ENCODE peak calls at places on chromosomes 13 and 19, in eight cellular contexts. One of them, this sample, is unnamed.

GRCh38 chr13:30982506-30982905 is 50.0 kb downstream of the TEX26 start:
- DNase-seq in HT-29: no peak
- DNase-seq in body of pancreas: no peak
- DNase-seq in activated T-cell treated with anti-CD3 and anti-CD28 coated beads for 1 hour: no peak
- DNase-seq in NCI-H1105 treated with DMSO at 0.1 percent for 48 hours: no peak
- DNase-seq in CD8-positive, alpha-beta memory T cell: no peak
- DNase-seq in ELR: no peak
- DNase-seq in SHP77: no peak
- DNase-seq in this sample: no peak

GRCh38 chr13:45863716-45864590 is 12.4 kb upstream of the SIAH3 start:
- DNase-seq in body of pancreas: no peak
- DNase-seq in activated T-cell treated with anti-CD3 and anti-CD28 coated beads for 1 hour: no peak
- DNase-seq in HT-29: no peak
- DNase-seq in SHP77: no peak
- DNase-seq in ELR: no peak
- DNase-seq in CD8-positive, alpha-beta memory T cell: no peak
- DNase-seq in NCI-H1105 treated with DMSO at 0.1 percent for 48 hours: peak
- DNase-seq in this sample: no peak

GRCh38 chr19:4539697-4540581 is at the start of gene LRG1:
- DNase-seq in body of pancreas: peak
- DNase-seq in SHP77: no peak
- DNase-seq in HT-29: peak
- DNase-seq in CD8-positive, alpha-beta memory T cell: no peak
- DNase-seq in ELR: no peak
- DNase-seq in activated T-cell treated with anti-CD3 and anti-CD28 coated beads for 1 hour: no peak
- DNase-seq in NCI-H1105 treated with DMSO at 0.1 percent for 48 hours: no peak
- DNase-seq in this sample: no peak

GRCh38 chr13:113881614-113882265 is 17.9 kb upstream of the GAS6 start:
- DNase-seq in HT-29: no peak
- DNase-seq in SHP77: no peak
- DNase-seq in CD8-positive, alpha-beta memory T cell: no peak
- DNase-seq in ELR: no peak
- DNase-seq in NCI-H1105 treated with DMSO at 0.1 percent for 48 hours: no peak
- DNase-seq in activated T-cell treated with anti-CD3 and anti-CD28 coated beads for 1 hour: no peak
- DNase-seq in body of pancreas: peak
- DNase-seq in this sample: no peak

GRCh38 chr19:35222373-35223005 is 6.0 kb downstream of the FAM187B start:
- DNase-seq in CD8-positive, alpha-beta memory T cell: no peak
- DNase-seq in SHP77: no peak
- DNase-seq in NCI-H1105 treated with DMSO at 0.1 percent for 48 hours: no peak
- DNase-seq in body of pancreas: no peak
- DNase-seq in activated T-cell treated with anti-CD3 and anti-CD28 coated beads for 1 hour: no peak
- DNase-seq in HT-29: no peak
- DNase-seq in ELR: no peak
- DNase-seq in this sample: no peak

GRCh38 chr19:56810260-56810659 is 30.3 kb downstream of the PEG3 start:
- DNase-seq in body of pancreas: no peak
- DNase-seq in HT-29: no peak
- DNase-seq in activated T-cell treated with anti-CD3 and anti-CD28 coated beads for 1 hour: no peak
- DNase-seq in SHP77: no peak
- DNase-seq in NCI-H1105 treated with DMSO at 0.1 percent for 48 hours: no peak
- DNase-seq in CD8-positive, alpha-beta memory T cell: no peak
- DNase-seq in ELR: no peak
- DNase-seq in this sample: no peak

GRCh38 chr19:49149652-49150105 is 5.5 kb downstream of the HRC start:
- DNase-seq in SHP77: peak
- DNase-seq in NCI-H1105 treated with DMSO at 0.1 percent for 48 hours: peak
- DNase-seq in activated T-cell treated with anti-CD3 and anti-CD28 coated beads for 1 hour: no peak
- DNase-seq in HT-29: peak
- DNase-seq in CD8-positive, alpha-beta memory T cell: no peak
- DNase-seq in ELR: peak
- DNase-seq in body of pancreas: peak
- DNase-seq in this sample: peak

GRCh38 chr19:19749332-19750130 is 16.6 kb upstream of the ZNF14 start:
- DNase-seq in ELR: no peak
- DNase-seq in HT-29: no peak
- DNase-seq in NCI-H1105 treated with DMSO at 0.1 percent for 48 hours: no peak
- DNase-seq in activated T-cell treated with anti-CD3 and anti-CD28 coated beads for 1 hour: no peak
- DNase-seq in CD8-positive, alpha-beta memory T cell: no peak
- DNase-seq in body of pancreas: no peak
- DNase-seq in SHP77: no peak
- DNase-seq in this sample: no peak

GRCh38 chr13:25738797-25739196 is 313.0 kb downstream of the SHISA2 start:
- DNase-seq in SHP77: peak
- DNase-seq in HT-29: no peak
- DNase-seq in activated T-cell treated with anti-CD3 and anti-CD28 coated beads for 1 hour: no peak
- DNase-seq in NCI-H1105 treated with DMSO at 0.1 percent for 48 hours: no peak
- DNase-seq in CD8-positive, alpha-beta memory T cell: no peak
- DNase-seq in body of pancreas: no peak
- DNase-seq in ELR: no peak
- DNase-seq in this sample: no peak

GRCh38 chr19:17076539-17076919 is 952 bp downstream of the MYO9B start:
- DNase-seq in CD8-positive, alpha-beta memory T cell: peak
- DNase-seq in HT-29: peak
- DNase-seq in NCI-H1105 treated with DMSO at 0.1 percent for 48 hours: no peak
- DNase-seq in body of pancreas: peak
- DNase-seq in SHP77: no peak
- DNase-seq in activated T-cell treated with anti-CD3 and anti-CD28 coated beads for 1 hour: no peak
- DNase-seq in ELR: peak
- DNase-seq in this sample: peak

GRCh38 chr13:25899464-25899863 is 152.4 kb downstream of the SHISA2 start:
- DNase-seq in HT-29: no peak
- DNase-seq in ELR: no peak
- DNase-seq in body of pancreas: no peak
- DNase-seq in NCI-H1105 treated with DMSO at 0.1 percent for 48 hours: no peak
- DNase-seq in CD8-positive, alpha-beta memory T cell: no peak
- DNase-seq in SHP77: no peak
- DNase-seq in activated T-cell treated with anti-CD3 and anti-CD28 coated beads for 1 hour: no peak
- DNase-seq in this sample: no peak

GRCh38 chr13:99948907-99949656 is 22.5 kb downstream of the ZIC5 start:
- DNase-seq in ELR: no peak
- DNase-seq in body of pancreas: no peak
- DNase-seq in activated T-cell treated with anti-CD3 and anti-CD28 coated beads for 1 hour: no peak
- DNase-seq in NCI-H1105 treated with DMSO at 0.1 percent for 48 hours: no peak
- DNase-seq in CD8-positive, alpha-beta memory T cell: no peak
- DNase-seq in HT-29: no peak
- DNase-seq in SHP77: no peak
- DNase-seq in this sample: no peak

GRCh38 chr13:33794576-33794975 is 23.4 kb upstream of the RFC3 start:
- DNase-seq in SHP77: no peak
- DNase-seq in body of pancreas: no peak
- DNase-seq in CD8-positive, alpha-beta memory T cell: no peak
- DNase-seq in HT-29: no peak
- DNase-seq in activated T-cell treated with anti-CD3 and anti-CD28 coated beads for 1 hour: no peak
- DNase-seq in ELR: no peak
- DNase-seq in NCI-H1105 treated with DMSO at 0.1 percent for 48 hours: no peak
- DNase-seq in this sample: no peak

GRCh38 chr19:35294859-35295258 is 2.9 kb downstream of the MAG start:
- DNase-seq in NCI-H1105 treated with DMSO at 0.1 percent for 48 hours: no peak
- DNase-seq in ELR: no peak
- DNase-seq in CD8-positive, alpha-beta memory T cell: no peak
- DNase-seq in HT-29: no peak
- DNase-seq in body of pancreas: no peak
- DNase-seq in activated T-cell treated with anti-CD3 and anti-CD28 coated beads for 1 hour: no peak
- DNase-seq in SHP77: no peak
- DNase-seq in this sample: no peak

GRCh38 chr13:33111414-33112110 is 95.3 kb downstream of the KL start:
- DNase-seq in body of pancreas: no peak
- DNase-seq in ELR: no peak
- DNase-seq in activated T-cell treated with anti-CD3 and anti-CD28 coated beads for 1 hour: no peak
- DNase-seq in HT-29: no peak
- DNase-seq in SHP77: no peak
- DNase-seq in NCI-H1105 treated with DMSO at 0.1 percent for 48 hours: peak
- DNase-seq in CD8-positive, alpha-beta memory T cell: no peak
- DNase-seq in this sample: no peak

GRCh38 chr13:113670541-113670940 is 3.5 kb downstream of the GRK1 start:
- DNase-seq in ELR: no peak
- DNase-seq in HT-29: no peak
- DNase-seq in body of pancreas: peak
- DNase-seq in activated T-cell treated with anti-CD3 and anti-CD28 coated beads for 1 hour: no peak
- DNase-seq in SHP77: no peak
- DNase-seq in NCI-H1105 treated with DMSO at 0.1 percent for 48 hours: no peak
- DNase-seq in CD8-positive, alpha-beta memory T cell: no peak
- DNase-seq in this sample: no peak

GRCh38 chr19:9362905-9363304 is at the start of gene ZNF177:
- DNase-seq in body of pancreas: no peak
- DNase-seq in ELR: no peak
- DNase-seq in SHP77: no peak
- DNase-seq in HT-29: no peak
- DNase-seq in activated T-cell treated with anti-CD3 and anti-CD28 coated beads for 1 hour: no peak
- DNase-seq in NCI-H1105 treated with DMSO at 0.1 percent for 48 hours: no peak
- DNase-seq in CD8-positive, alpha-beta memory T cell: no peak
- DNase-seq in this sample: peak

GRCh38 chr13:100397627-100398026 is 191.0 kb downstream of the GGACT start:
- DNase-seq in NCI-H1105 treated with DMSO at 0.1 percent for 48 hours: no peak
- DNase-seq in activated T-cell treated with anti-CD3 and anti-CD28 coated beads for 1 hour: no peak
- DNase-seq in HT-29: no peak
- DNase-seq in CD8-positive, alpha-beta memory T cell: no peak
- DNase-seq in ELR: no peak
- DNase-seq in body of pancreas: no peak
- DNase-seq in SHP77: no peak
- DNase-seq in this sample: no peak

GRCh38 chr13:24865158-24865557 is 101.2 kb downstream of the RNF17 start:
- DNase-seq in SHP77: no peak
- DNase-seq in CD8-positive, alpha-beta memory T cell: no peak
- DNase-seq in activated T-cell treated with anti-CD3 and anti-CD28 coated beads for 1 hour: no peak
- DNase-seq in body of pancreas: no peak
- DNase-seq in ELR: peak
- DNase-seq in NCI-H1105 treated with DMSO at 0.1 percent for 48 hours: no peak
- DNase-seq in HT-29: peak
- DNase-seq in this sample: no peak

GRCh38 chr19:1282588-1283206 is 3.0 kb upstream of the EFNA2 start:
- DNase-seq in CD8-positive, alpha-beta memory T cell: no peak
- DNase-seq in activated T-cell treated with anti-CD3 and anti-CD28 coated beads for 1 hour: no peak
- DNase-seq in SHP77: no peak
- DNase-seq in NCI-H1105 treated with DMSO at 0.1 percent for 48 hours: no peak
- DNase-seq in body of pancreas: no peak
- DNase-seq in HT-29: no peak
- DNase-seq in ELR: peak
- DNase-seq in this sample: no peak

GRCh38 chr19:6800991-6801396 is 28.5 kb downstream of the VAV1 start:
- DNase-seq in HT-29: peak
- DNase-seq in NCI-H1105 treated with DMSO at 0.1 percent for 48 hours: no peak
- DNase-seq in SHP77: no peak
- DNase-seq in body of pancreas: no peak
- DNase-seq in ELR: peak
- DNase-seq in CD8-positive, alpha-beta memory T cell: no peak
- DNase-seq in activated T-cell treated with anti-CD3 and anti-CD28 coated beads for 1 hour: no peak
- DNase-seq in this sample: peak

GRCh38 chr13:72109863-72110262 is 242.9 kb upstream of the DACH1 start:
- DNase-seq in HT-29: no peak
- DNase-seq in body of pancreas: no peak
- DNase-seq in ELR: peak
- DNase-seq in activated T-cell treated with anti-CD3 and anti-CD28 coated beads for 1 hour: no peak
- DNase-seq in CD8-positive, alpha-beta memory T cell: no peak
- DNase-seq in NCI-H1105 treated with DMSO at 0.1 percent for 48 hours: no peak
- DNase-seq in SHP77: peak
- DNase-seq in this sample: no peak

This sample was measured in SJCRH30.